ENCODE peak calls at places on chromosomes 12 and 14, in seven cellular contexts. E is left lung, Y is transverse colon, L is adrenal gland, N is heart left ventricle, F is neuronal stem cell, B is heart right ventricle. Z is an unnamed sample.

GRCh38 chr12:127355061-127355820 is 911.7 kb upstream of the TMEM132C start:
- DNase-seq in L (no peak), E (no peak), Y (no peak), N (no peak), B (no peak), F (no peak), Z (no peak)

GRCh38 chr14:78319826-78320635 is 149.9 kb downstream of the NRXN3 start:
- DNase-seq in F (no peak), N (no peak), Y (no peak), L (no peak), B (no peak), E (no peak), Z (peak; percentile 79)

GRCh38 chr14:25274529-25274928 is 224.6 kb upstream of the STXBP6 start:
- DNase-seq in E (no peak), L (no peak), Y (no peak), F (no peak), N (no peak), B (no peak), Z (no peak)

GRCh38 chr12:55073043-55074022 is 52.9 kb upstream of the OR9K2 start:
- DNase-seq in Y (peak; percentile 72), F (peak; percentile 70), N (peak; percentile 69), B (peak; percentile 75), L (peak; percentile 90), E (peak; percentile 63), Z (peak; percentile 50)

GRCh38 chr12:54028324-54029201 is at the start of gene HOXC6:
- DNase-seq in L (peak; percentile 86), Y (no peak), N (no peak), B (no peak), E (no peak), F (no peak), Z (no peak)

GRCh38 chr12:57985685-57986084 is 44.3 kb downstream of the ATP23 start:
- DNase-seq in B (no peak), Y (no peak), F (no peak), N (no peak), L (no peak), E (no peak), Z (no peak)

GRCh38 chr12:130160306-130160705 is 2.0 kb upstream of the FZD10 start:
- DNase-seq in B (no peak), Y (no peak), L (no peak), F (no peak), E (no peak), N (no peak), Z (no peak)

GRCh38 chr12:93664573-93665138 is 12.5 kb upstream of the CRADD start:
- DNase-seq in N (no peak), F (no peak), L (no peak), B (no peak), Y (no peak), E (no peak), Z (no peak)

GRCh38 chr14:45253754-45254300 is 825 bp upstream of the MIS18BP1 start:
- DNase-seq in L (peak; percentile 59), F (no peak), Y (peak; percentile 27), N (peak; percentile 34), E (peak; percentile 48), B (peak; percentile 11), Z (peak; percentile 6)

GRCh38 chr14:31025335-31026075 is at the start of gene AP4S1:
- DNase-seq in F (peak; percentile 33), E (peak; percentile 53), N (peak; percentile 53), L (peak; percentile 64), Y (peak; percentile 55), B (peak; percentile 33), Z (peak; percentile 36)

GRCh38 chr12:3038166-3038565 is 39.0 kb upstream of the TSPAN9 start:
- DNase-seq in B (no peak), L (no peak), F (no peak), E (no peak), N (no peak), Y (no peak), Z (no peak)

GRCh38 chr12:118023461-118023860 is 7.0 kb downstream of the RFC5 start:
- DNase-seq in F (no peak), Y (no peak), E (no peak), L (no peak), N (no peak), B (no peak), Z (no peak)

GRCh38 chr12:1606021-1606622 is 11.7 kb upstream of the FBXL14 start:
- DNase-seq in F (no peak), E (peak; percentile 91), N (peak; percentile 89), Y (peak; percentile 92), L (peak; percentile 97), B (peak; percentile 90), Z (peak; percentile 95)

GRCh38 chr12:67982165-67982563 is 7.1 kb upstream of the IFNG-AS1 start:
- DNase-seq in F (no peak), L (no peak), B (no peak), E (no peak), Y (no peak), N (no peak), Z (no peak)

GRCh38 chr14:104130974-104131651 is 7.3 kb upstream of the KIF26A start:
- DNase-seq in E (peak; percentile 42), Y (peak; percentile 66), B (peak; percentile 69), N (peak; percentile 66), F (no peak), L (no peak), Z (peak; percentile 63)

GRCh38 chr12:12010277-12011031 is 60.3 kb upstream of the BCL2L14 start:
- DNase-seq in N (peak; percentile 69), F (no peak), B (peak; percentile 62), L (peak; percentile 73), Y (peak; percentile 41), E (peak; percentile 85), Z (peak; percentile 47)

GRCh38 chr12:12007713-12008231 is 63.0 kb upstream of the BCL2L14 start:
- DNase-seq in E (no peak), Y (no peak), F (no peak), N (no peak), L (no peak), B (no peak), Z (no peak)

GRCh38 chr12:12008931-12009611 is 61.7 kb upstream of the BCL2L14 start:
- DNase-seq in F (peak; percentile 76), Y (no peak), L (peak; percentile 46), B (no peak), E (peak; percentile 72), N (no peak), Z (no peak)

GRCh38 chr12:12007001-12007712 is 63.6 kb upstream of the BCL2L14 start:
- DNase-seq in F (no peak), B (no peak), N (no peak), Y (no peak), L (peak; percentile 6), E (no peak), Z (no peak)

DNA sequence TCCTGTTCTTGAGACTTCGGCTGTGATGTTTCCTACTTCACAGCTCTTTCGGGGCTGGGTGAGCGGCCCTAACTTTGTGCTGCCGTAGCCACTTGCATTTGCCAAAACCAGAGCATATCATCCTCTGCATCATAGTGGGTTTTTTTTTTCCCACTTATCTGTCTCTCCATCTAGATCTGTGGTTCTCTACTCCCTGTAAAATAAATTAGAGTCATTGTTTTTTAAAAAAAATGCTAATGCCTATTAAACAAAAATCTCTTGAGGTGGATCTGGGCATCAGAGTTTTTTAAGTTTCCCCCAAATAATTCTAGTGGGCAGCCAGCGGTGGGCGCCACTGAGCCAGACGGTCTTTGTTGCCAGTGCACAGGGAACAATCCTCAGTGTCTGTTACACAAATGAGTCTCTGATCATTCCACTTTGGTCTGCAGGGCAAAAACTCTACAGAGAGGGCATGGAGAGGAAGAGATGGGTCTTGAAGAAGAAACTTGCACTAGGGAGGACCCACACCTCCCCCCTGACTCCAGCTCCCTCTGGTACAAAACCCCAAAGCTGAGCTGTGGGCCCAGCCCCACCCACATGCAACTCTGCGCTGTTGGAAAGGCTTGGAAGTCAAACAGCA is 62.4 kb upstream of the BCL2L14 start:
- DNase-seq in L (peak; percentile 33), F (no peak), Y (peak; percentile 20), N (no peak), B (no peak), E (no peak), Z (no peak)
- H3K4me1 ChIP-seq in L (no peaks in the 10 kb centered on the region), F (peaks cover 2% of the 10 kb centered on the region), Y (no peaks in the 10 kb centered on the region), N (peaks cover 5% of the 10 kb centered on the region), B (no peaks in the 10 kb centered on the region), E (peaks cover 41% of the 10 kb centered on the region), Z (no peaks in the 10 kb centered on the region)

GRCh38 chr14:64715628-64716412 is 11.6 kb downstream of the PLEKHG3 start:
- DNase-seq in N (no peak), B (no peak), Y (no peak), F (no peak), L (peak; percentile 59), E (peak; percentile 36), Z (no peak)

GRCh38 chr14:64715146-64715627 is 11.0 kb downstream of the PLEKHG3 start:
- DNase-seq in N (no peak), E (no peak), Y (no peak), L (no peak), B (no peak), F (no peak), Z (no peak)

GRCh38 chr14:64713677-64714076 is 9.5 kb downstream of the PLEKHG3 start:
- DNase-seq in N (no peak), F (no peak), E (no peak), Y (no peak), B (no peak), L (no peak), Z (no peak)

GRCh38 chr14:64717870-64718269 is 13.6 kb downstream of the PLEKHG3 start:
- DNase-seq in E (peak; percentile 37), F (no peak), Y (no peak), L (no peak), N (no peak), B (no peak), Z (peak; percentile 40)

DNA sequence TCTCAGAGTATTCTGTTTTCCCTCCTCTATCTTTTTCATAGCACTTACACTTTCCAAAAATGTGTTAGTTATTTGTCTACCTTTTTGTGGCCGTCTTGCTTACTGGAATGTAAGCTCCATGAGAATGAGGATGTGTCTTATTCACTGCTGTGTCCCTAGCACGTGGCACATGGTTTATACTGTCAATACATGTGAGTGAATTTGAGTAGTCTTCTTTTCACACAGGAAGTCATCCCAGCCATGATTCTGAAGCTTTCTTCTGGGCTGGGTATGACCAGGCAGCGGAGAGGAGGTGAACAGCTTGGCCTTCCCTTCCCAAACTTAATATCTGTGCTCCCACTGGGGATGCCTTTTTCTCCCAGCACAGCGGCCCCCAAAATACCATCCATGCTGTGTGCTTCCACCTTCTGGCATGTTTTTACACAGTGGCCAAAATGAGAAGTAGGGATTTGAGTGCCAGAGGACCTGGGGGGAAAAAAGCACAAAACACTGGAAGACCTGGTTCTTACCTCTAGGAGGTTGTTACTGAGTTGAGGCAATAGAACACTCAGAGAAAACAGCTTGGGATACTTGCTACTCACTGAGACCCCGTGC is 10.3 kb downstream of the PLEKHG3 start:
- DNase-seq in L (no peak), Y (no peak), F (no peak), N (no peak), E (no peak), B (no peak), Z (no peak)
- H3K4me1 ChIP-seq in L (no peaks in the 10 kb centered on the region), Y (peaks cover 56% of the 10 kb centered on the region), F (peaks cover 10% of the 10 kb centered on the region), N (peaks cover 62% of the 10 kb centered on the region), E (peaks cover 63% of the 10 kb centered on the region), B (peaks cover 38% of the 10 kb centered on the region), Z (peaks cover 16% of the 10 kb centered on the region)

GRCh38 chr14:55075628-55076027 is 24.2 kb downstream of the MAPK1IP1L start:
- DNase-seq in F (no peak), E (no peak), N (no peak), Y (no peak), L (no peak), B (no peak), Z (no peak)
- H3K4me1 ChIP-seq in F (peaks cover 22% of the 10 kb centered on the region), E (peaks cover 21% of the 10 kb centered on the region), N (peaks cover 34% of the 10 kb centered on the region), Y (peaks cover 6% of the 10 kb centered on the region), L (peaks cover 7% of the 10 kb centered on the region), B (peaks cover 13% of the 10 kb centered on the region), Z (no peaks in the 10 kb centered on the region)

DNA sequence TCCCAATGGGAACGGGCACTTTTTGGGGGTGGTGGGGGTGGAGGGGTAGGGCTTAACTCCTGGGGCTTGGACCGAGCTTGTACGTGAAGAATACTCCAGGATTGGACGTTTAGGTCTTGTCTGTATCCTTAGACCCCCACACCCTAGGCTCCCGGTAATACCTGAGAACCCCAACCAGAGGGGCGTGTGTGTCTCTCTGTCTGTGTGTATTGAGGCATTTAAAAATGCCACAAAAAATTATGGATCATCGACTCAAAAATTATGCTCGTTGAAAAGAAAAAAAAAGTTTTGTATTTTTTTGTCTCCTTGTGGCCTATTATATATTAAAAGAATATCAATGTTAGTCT is 456 bp downstream of the PPFIBP1 start:
- DNase-seq in B (no peak), L (no peak), N (no peak), E (no peak), Y (no peak), F (no peak), Z (no peak)
- H3K4me1 ChIP-seq in B (peaks cover 49% of the 10 kb centered on the region), L (peaks cover 16% of the 10 kb centered on the region), N (peaks cover 54% of the 10 kb centered on the region), E (peaks cover 24% of the 10 kb centered on the region), Y (peaks cover 13% of the 10 kb centered on the region), F (peaks cover 5% of the 10 kb centered on the region), Z (no peaks in the 10 kb centered on the region)

Z was measured in prostate gland.